ENCODE peak calls at places on chromosomes 1 and 21, in five cellular contexts. A, W, R, M and U are unnamed samples.

GRCh38 chr1:158046726-158047510 is 53.5 kb downstream of the KIRREL1 start:
- DNase-seq in W (no peak), R (no peak), M (no peak), A (no peak), U (no peak)

GRCh38 chr1:98794196-98794886 is 132.8 kb downstream of the SNX7 start:
- DNase-seq in R (peak; percentile 42), M (peak; percentile 48), A (peak; percentile 55), W (peak; percentile 20), U (no peak)

GRCh38 chr1:155729031-155729898 is 40.4 kb downstream of the DAP3 start:
- DNase-seq in M (peak; percentile 63), A (peak; percentile 95), R (peak; percentile 4), W (peak; percentile 30), U (peak; percentile 26)

GRCh38 chr1:40421694-40422384 is 28.4 kb upstream of the ZFP69B start:
- DNase-seq in W (no peak), M (peak; percentile 76), A (no peak), R (no peak), U (no peak)

GRCh38 chr1:31397360-31398095 is 15.5 kb upstream of the SERINC2 start:
- DNase-seq in A (no peak), R (no peak), W (no peak), M (no peak), U (no peak)

GRCh38 chr21:36065497-36066036 is 4.3 kb upstream of the CBR1 start:
- DNase-seq in R (no peak), W (no peak), M (peak; percentile 8), A (no peak), U (no peak)

GRCh38 chr1:87084247-87084836 is 169.9 kb downstream of the HS2ST1 start:
- DNase-seq in W (no peak), M (peak; percentile 6), R (no peak), A (peak; percentile 48), U (no peak)

GRCh38 chr1:150578278-150579109 is 916 bp downstream of the MCL1 start:
- DNase-seq in A (peak; percentile 45), M (peak; percentile 81), W (peak; percentile 61), R (no peak), U (no peak)

GRCh38 chr1:245256528-245256927 is 101.7 kb downstream of the KIF26B start:
- DNase-seq in W (no peak), A (no peak), M (no peak), R (no peak), U (no peak)

GRCh38 chr21:21018841-21019240 is 20.6 kb downstream of the NCAM2 start:
- DNase-seq in R (no peak), A (no peak), W (no peak), M (no peak), U (no peak)

GRCh38 chr1:232132572-232132971 is 497.4 kb downstream of the SIPA1L2 start:
- DNase-seq in M (no peak), R (no peak), W (no peak), A (no peak), U (no peak)

GRCh38 chr1:51000160-51000559 is 30.1 kb downstream of the CDKN2C start:
- DNase-seq in R (no peak), M (no peak), A (no peak), W (no peak), U (no peak)